ENCODE peak calls at places on chromosomes 13 and 19, in six cellular contexts. Q is mesendoderm, V is AG09309, X is neuronal stem cell, T is aorta, G is cardiac fibroblast. W is an unnamed sample.

GRCh38 chr19:33235996-33236350 is 10.3 kb upstream of the SLC7A10 start:
- DNase-seq in Q (no peak), V (no peak), X (no peak), T (peak; percentile 40), G (no peak), W (no peak)

GRCh38 chr13:99064624-99065249 is 86.9 kb upstream of the DOCK9 start:
- DNase-seq in Q (no peak), V (no peak), X (no peak), T (no peak), G (no peak), W (no peak)

GRCh38 chr13:34371645-34372044 is 553.7 kb downstream of the RFC3 start:
- DNase-seq in Q (no peak), V (no peak), X (no peak), T (no peak), G (no peak), W (no peak)

GRCh38 chr13:27510082-27510481 is 59.7 kb upstream of the MTIF3 start:
- DNase-seq in Q (no peak), V (no peak), X (no peak), T (no peak), G (no peak), W (no peak)

GRCh38 chr13:97496511-97496910 is 62.5 kb downstream of the RAP2A start:
- DNase-seq in Q (peak; percentile 61), V (no peak), X (no peak), T (no peak), G (no peak), W (no peak)

GRCh38 chr19:13037718-13038117 is 42.4 kb downstream of the NFIX start:
- DNase-seq in Q (no peak), V (no peak), X (no peak), T (no peak), G (no peak), W (no peak)

GRCh38 chr19:38852231-38853044 is 2.7 kb upstream of the HNRNPL start:
- DNase-seq in Q (peak; percentile 72), V (no peak), X (no peak), T (peak; percentile 79), G (peak; percentile 76), W (no peak)

GRCh38 chr13:46334423-46334822 is 52.6 kb downstream of the RUBCNL start:
- DNase-seq in Q (no peak), V (no peak), X (no peak), T (no peak), G (no peak), W (no peak)

GRCh38 chr13:45325806-45326205 is 15.2 kb downstream of the TPT1 start:
- DNase-seq in Q (no peak), V (peak; percentile 71), X (no peak), T (peak; percentile 67), G (peak; percentile 94), W (no peak)

GRCh38 chr13:106246237-106246636 is 289.2 kb downstream of the EFNB2 start:
- DNase-seq in Q (no peak), V (no peak), X (no peak), T (no peak), G (no peak), W (no peak)
- H3K4me3 ChIP-seq in Q (no peak overlapping the region), V (no peak overlapping the region), X (no peak overlapping the region), T (no peak overlapping the region), G (no peak overlapping the region), W (no peak overlapping the region)

DNA sequence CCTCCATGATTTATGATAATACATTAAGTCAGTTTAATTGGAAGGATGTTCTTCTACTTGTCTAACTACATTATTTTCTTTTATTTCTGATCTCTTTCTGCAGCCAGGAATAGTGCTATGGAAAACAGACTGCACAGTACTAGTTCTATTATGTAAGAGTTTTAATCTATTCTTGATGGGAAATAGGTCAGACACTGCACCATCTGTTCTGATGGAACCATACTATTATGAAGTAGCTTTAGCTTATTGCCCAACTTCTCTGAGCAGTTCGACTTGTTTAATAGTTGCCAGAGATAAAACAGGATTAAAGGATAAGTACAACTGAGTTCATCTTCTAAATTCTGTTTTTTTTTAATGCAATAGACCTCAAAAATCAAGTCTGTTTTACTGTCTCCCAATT is 13.0 kb downstream of the SLC46A3 start:
- DNase-seq in Q (no peak), V (peak; percentile 70), X (no peak), T (no peak), G (peak; percentile 36), W (no peak)
- H3K4me3 ChIP-seq in Q (no peak overlapping the region), V (no peak overlapping the region), X (no peak overlapping the region), T (no peak overlapping the region), G (no peak overlapping the region), W (no peak overlapping the region)

DNA sequence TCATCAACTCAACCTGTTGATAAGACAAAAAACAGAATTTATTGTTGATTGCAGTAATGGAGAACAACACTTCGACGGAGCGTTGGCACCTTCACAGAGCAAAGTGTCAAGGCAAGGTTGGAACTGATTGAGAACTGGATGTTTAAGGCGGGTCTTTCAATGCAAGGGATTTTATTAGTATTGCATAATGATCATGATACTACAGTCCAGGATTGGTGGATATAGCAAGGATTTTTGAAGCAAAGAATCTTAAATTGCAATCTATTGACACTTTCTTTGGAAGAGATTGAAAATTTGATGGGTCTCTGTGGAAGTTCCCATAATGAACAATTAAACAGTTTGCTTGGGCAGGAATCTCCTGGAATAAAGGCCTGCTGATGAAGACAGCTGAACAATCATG is 632 bp upstream of the ZNF235 start:
- DNase-seq in Q (no peak), V (no peak), X (no peak), T (no peak), G (no peak), W (no peak)
- H3K4me3 ChIP-seq in Q (no peak overlapping the region), V (no peak overlapping the region), X (no peak overlapping the region), T (no peak overlapping the region), G (peak overlapping the region; percentile 3), W (no peak overlapping the region)

DNA sequence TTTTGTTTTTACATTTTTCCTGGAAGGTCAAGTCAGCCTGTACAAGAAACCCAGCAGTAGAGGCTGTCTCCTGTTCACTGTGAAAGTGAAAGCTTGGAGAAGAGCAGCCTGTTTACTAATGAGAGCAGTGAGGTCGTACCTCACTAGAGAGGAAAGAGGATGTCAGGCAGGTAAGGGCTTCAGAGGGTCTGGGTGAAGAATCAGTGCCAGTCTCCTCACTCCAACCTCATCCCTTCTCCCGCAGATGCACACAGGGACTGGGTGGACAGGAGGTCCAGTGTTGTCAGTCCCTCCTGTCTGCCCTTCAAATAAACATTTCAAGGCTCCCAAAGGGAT is 462.5 kb downstream of the KLF5 start:
- DNase-seq in Q (no peak), V (no peak), X (no peak), T (no peak), G (no peak), W (no peak)
- H3K4me3 ChIP-seq in Q (no peak overlapping the region), V (no peak overlapping the region), X (no peak overlapping the region), T (no peak overlapping the region), G (no peak overlapping the region), W (no peak overlapping the region)

DNA sequence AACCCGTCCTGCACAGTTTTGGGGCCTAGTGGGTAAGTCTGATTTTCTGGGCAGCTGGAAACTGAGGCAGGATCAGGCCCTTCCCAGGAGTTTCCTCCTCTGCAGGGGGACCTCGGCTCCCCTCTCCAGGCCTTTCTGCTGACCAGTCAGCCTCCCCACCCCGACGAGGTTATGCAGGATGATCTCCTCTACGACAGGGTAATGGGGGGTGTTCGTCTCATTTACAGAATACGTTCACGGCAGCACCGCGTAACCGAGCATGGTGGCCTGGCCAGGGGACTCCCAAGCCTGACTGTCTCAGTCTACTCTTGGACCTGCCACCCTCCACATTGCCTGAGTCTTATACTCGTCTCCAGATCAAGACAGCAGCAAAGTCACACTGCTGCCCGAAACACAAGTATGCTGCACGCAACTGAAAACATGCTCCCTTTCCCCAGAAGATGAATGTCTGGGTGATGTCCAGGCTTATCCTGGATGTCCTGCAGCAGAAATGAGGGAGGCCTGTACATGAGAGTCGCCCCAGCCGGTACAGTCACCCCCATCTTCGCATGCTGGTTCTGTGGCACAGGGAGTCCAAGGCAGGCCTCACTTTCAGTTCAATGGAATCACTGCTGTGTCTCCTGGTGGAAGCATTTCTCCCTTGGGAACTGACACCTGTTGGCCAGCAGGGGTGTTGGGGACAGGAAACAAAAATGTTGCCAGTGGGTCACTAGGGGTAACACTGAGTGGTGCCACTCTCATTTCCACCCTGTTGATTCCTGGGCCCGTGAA is 120.8 kb downstream of the SOX1 start:
- DNase-seq in Q (no peak), V (no peak), X (no peak), T (peak; percentile 20), G (no peak), W (no peak)
- H3K4me3 ChIP-seq in Q (no peak overlapping the region), V (no peak overlapping the region), X (peak overlapping the region; percentile 13), T (no peak overlapping the region), G (no peak overlapping the region), W (no peak overlapping the region)

DNA sequence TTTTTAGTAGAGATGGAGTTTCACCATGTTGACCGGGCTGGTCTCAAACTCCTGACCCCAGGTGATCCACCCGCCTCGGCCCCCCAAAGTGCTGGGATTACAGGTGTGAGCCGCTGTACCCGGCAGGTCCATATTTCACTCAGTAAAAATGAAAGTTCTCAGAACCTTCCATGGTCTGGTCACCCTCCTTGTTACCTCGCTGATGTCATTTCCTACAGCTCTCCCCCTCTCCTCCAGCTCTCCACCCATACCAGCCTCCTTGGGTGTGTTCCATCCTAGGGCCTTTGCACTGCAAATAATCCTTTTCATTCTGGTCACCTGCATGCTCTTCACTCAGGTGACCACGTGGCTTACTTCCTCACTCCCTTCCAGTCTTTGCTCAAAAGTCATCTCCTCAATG is 78.2 kb upstream of the TNFSF11 start:
- DNase-seq in Q (no peak), V (no peak), X (no peak), T (no peak), G (no peak), W (no peak)
- H3K4me3 ChIP-seq in Q (no peak overlapping the region), V (no peak overlapping the region), X (no peak overlapping the region), T (no peak overlapping the region), G (no peak overlapping the region), W (no peak overlapping the region)